ENCODE peak calls at places on chromosomes 13 and 19, in seven cellular contexts. N is upper lobe of right lung, X is NCI-H526 treated with DMSO at 0.1 percent for 48 hours, T is Right ventricle myocardium superior, P is LoVo, U is thoracic aorta, Z is C1 segment of cervical spinal cord. J is an unnamed sample.

GRCh38 chr13:31947506-31947905 is 84.1 kb upstream of the FRY start:
- DNase-seq in P (no peak), U (no peak), N (no peak), Z (no peak), X (no peak), T (no peak), J (no peak)

GRCh38 chr19:34589730-34590129 is 87.2 kb downstream of the SCGB2B2 start:
- DNase-seq in P (no peak), T (no peak), X (no peak), N (no peak), Z (no peak), U (no peak), J (no peak)

GRCh38 chr13:50574731-50575130 is 268.8 kb downstream of the DLEU7 start:
- DNase-seq in U (no peak), P (no peak), Z (no peak), T (no peak), X (no peak), N (no peak), J (no peak)

GRCh38 chr13:51501592-51502205 is 48.9 kb upstream of the INTS6 start:
- DNase-seq in U (no peak), P (peak; percentile 7), Z (no peak), X (no peak), N (no peak), T (no peak), J (no peak)

GRCh38 chr19:41641879-41642485 is 15.1 kb upstream of the CEACAM4 start:
- DNase-seq in T (no peak), X (peak; percentile 35), U (no peak), N (peak; percentile 63), P (peak; percentile 68), Z (no peak), J (no peak)

GRCh38 chr13:97125810-97126738 is 96.1 kb upstream of the MBNL2 start:
- DNase-seq in P (no peak), U (no peak), X (no peak), N (no peak), T (no peak), Z (no peak), J (peak; percentile 73)

GRCh38 chr19:32896516-32897214 is 27.1 kb upstream of the SLC7A9 start:
- DNase-seq in Z (no peak), T (no peak), P (no peak), X (peak; percentile 46), N (no peak), U (no peak), J (no peak)

GRCh38 chr19:47609885-47610545 is 1.1 kb downstream of the BICRA start:
- DNase-seq in P (peak; percentile 23), N (peak; percentile 76), X (no peak), Z (peak; percentile 16), T (peak; percentile 67), U (no peak), J (no peak)

GRCh38 chr19:50242586-50242985 is 39.2 kb downstream of the MYH14 start:
- DNase-seq in T (no peak), Z (no peak), X (no peak), P (no peak), N (no peak), U (no peak), J (no peak)

GRCh38 chr19:42111384-42111783 is 20.9 kb downstream of the POU2F2 start:
- DNase-seq in N (no peak), U (no peak), Z (no peak), P (no peak), T (no peak), X (no peak), J (no peak)

GRCh38 chr19:16285769-16286564 is 38.7 kb upstream of the KLF2 start:
- DNase-seq in Z (peak; percentile 8), P (no peak), T (no peak), N (no peak), X (no peak), U (peak; percentile 25), J (no peak)

GRCh38 chr13:97194473-97194872 is 27.7 kb upstream of the MBNL2 start:
- DNase-seq in Z (no peak), X (no peak), T (no peak), P (peak; percentile 37), U (no peak), N (no peak), J (no peak)

GRCh38 chr13:77698211-77699058 is 948 bp downstream of the SLAIN1 start:
- DNase-seq in U (no peak), T (peak; percentile 47), N (peak; percentile 78), Z (peak; percentile 53), P (peak; percentile 25), X (peak; percentile 83), J (no peak)

GRCh38 chr13:46885018-46885417 is 11.8 kb downstream of the HTR2A start:
- DNase-seq in T (no peak), X (no peak), N (no peak), Z (no peak), U (no peak), P (no peak), J (no peak)

GRCh38 chr19:46659151-46660007 is 1.6 kb downstream of the DACT3 start:
- DNase-seq in U (no peak), Z (peak; percentile 55), X (no peak), P (no peak), N (peak; percentile 68), T (no peak), J (no peak)

GRCh38 chr13:48500652-48501197 is 32.2 kb downstream of the RCBTB2 start:
- DNase-seq in P (no peak), U (no peak), N (no peak), T (no peak), Z (no peak), X (no peak), J (no peak)

GRCh38 chr19:7744871-7745270 is 2.5 kb downstream of the CD209 start:
- DNase-seq in N (no peak), P (no peak), X (no peak), U (no peak), T (no peak), Z (no peak), J (no peak)

GRCh38 chr13:30873519-30873918 is 32.6 kb upstream of the MEDAG start:
- DNase-seq in P (no peak), N (no peak), T (no peak), Z (no peak), U (no peak), X (no peak), J (no peak)

GRCh38 chr19:947707-948533 is 22.1 kb downstream of the ARID3A start:
- DNase-seq in N (peak; percentile 82), P (no peak), Z (peak; percentile 46), U (no peak), T (peak; percentile 83), X (no peak), J (peak; percentile 45)

GRCh38 chr13:31699650-31700049 is 39.7 kb upstream of the RXFP2 start:
- DNase-seq in U (no peak), X (no peak), N (no peak), Z (no peak), T (no peak), P (peak; percentile 15), J (no peak)

GRCh38 chr19:53881482-53882390 is at the start of gene PRKCG:
- DNase-seq in N (peak; percentile 74), P (peak; percentile 54), T (peak; percentile 62), U (no peak), X (peak; percentile 84), Z (no peak), J (no peak)

GRCh38 chr13:37747071-37747612 is 122.4 kb downstream of the TRPC4 start:
- DNase-seq in Z (no peak), N (no peak), P (peak; percentile 11), X (no peak), U (no peak), T (no peak), J (no peak)

GRCh38 chr13:44431150-44431549 is 57.5 kb downstream of the SERP2 start:
- DNase-seq in Z (no peak), P (peak; percentile 52), U (no peak), X (peak; percentile 31), T (no peak), N (no peak), J (no peak)

GRCh38 chr13:77516342-77516789 is 19.1 kb upstream of the SCEL start:
- DNase-seq in T (no peak), Z (no peak), P (no peak), X (no peak), U (no peak), N (no peak), J (no peak)

GRCh38 chr13:104385409-104385808 is 1319.2 kb upstream of the SLC10A2 start:
- DNase-seq in T (no peak), N (no peak), X (no peak), P (no peak), U (no peak), Z (no peak), J (peak; percentile 60)

GRCh38 chr13:22137361-22138050 is 466.6 kb downstream of the FGF9 start:
- DNase-seq in N (no peak), P (no peak), Z (no peak), X (no peak), T (no peak), U (no peak), J (no peak)

GRCh38 chr19:18606281-18607221 is at the start of gene CRLF1:
- DNase-seq in Z (no peak), U (no peak), P (no peak), N (no peak), X (no peak), T (no peak), J (no peak)

GRCh38 chr13:82803341-82803740 is 1078.9 kb downstream of the SLITRK1 start:
- DNase-seq in U (no peak), Z (no peak), N (no peak), X (no peak), P (no peak), T (no peak), J (no peak)

GRCh38 chr19:19154768-19155494 is 15.1 kb downstream of the MEF2B start:
- DNase-seq in U (no peak), Z (no peak), X (no peak), N (no peak), T (no peak), P (no peak), J (no peak)

GRCh38 chr13:91292630-91293221 is 54.8 kb upstream of the MIR17HG start:
- DNase-seq in T (no peak), N (no peak), U (no peak), X (no peak), Z (no peak), P (no peak), J (no peak)

GRCh38 chr13:20882206-20882605 is 20.3 kb downstream of the XPO4 start:
- DNase-seq in P (no peak), N (no peak), Z (no peak), U (no peak), X (no peak), T (no peak), J (no peak)

GRCh38 chr19:7618366-7618765 is 11.0 kb downstream of the XAB2 start:
- DNase-seq in T (no peak), P (no peak), N (peak; percentile 68), U (no peak), Z (no peak), X (no peak), J (no peak)